ENCODE peak calls at places on chromosomes 11 and 22, in four cellular contexts. E is GM13977; F is activated CD8-positive, alpha-beta memory T cell treated with anti-CD3 and anti-CD28 coated beads for 4 hours; V is prostate gland. S is an unnamed sample.

GRCh38 chr11:132853886-132854285 is 678.4 kb downstream of the OPCML start:
- DNase-seq in E (no peak), F (no peak), V (no peak), S (no peak)

GRCh38 chr11:94740975-94741707 is 27.0 kb upstream of the AMOTL1 start:
- DNase-seq in E (peak; percentile 64), F (no peak), V (peak; percentile 42), S (peak; percentile 31)

GRCh38 chr11:59216654-59217640 is 4.2 kb upstream of the MPEG1 start:
- DNase-seq in E (peak; percentile 56), F (no peak), V (no peak), S (peak; percentile 88)

GRCh38 chr11:61555051-61555969 is 25.6 kb downstream of the SYT7 start:
- DNase-seq in E (no peak), F (no peak), V (peak; percentile 85), S (no peak)

GRCh38 chr11:96173906-96174305 is 169.1 kb downstream of the MAML2 start:
- DNase-seq in E (no peak), F (no peak), V (no peak), S (no peak)

GRCh38 chr11:1817511-1817910 is 17.3 kb upstream of the SYT8 start:
- DNase-seq in E (no peak), F (no peak), V (no peak), S (no peak)

GRCh38 chr22:24823787-24824186 is 17.8 kb downstream of the SGSM1 start:
- DNase-seq in E (no peak), F (no peak), V (no peak), S (no peak)

GRCh38 chr11:3958301-3958700 is 102.8 kb downstream of the STIM1 start:
- DNase-seq in E (no peak), F (no peak), V (no peak), S (no peak)

GRCh38 chr11:74720596-74721478 is 10.4 kb downstream of the CHRDL2 start:
- DNase-seq in E (no peak), F (no peak), V (no peak), S (no peak)

GRCh38 chr11:12129227-12129626 is 18.8 kb downstream of the MICAL2 start:
- DNase-seq in E (no peak), F (no peak), V (no peak), S (no peak)

GRCh38 chr22:47056776-47057470 is 294.5 kb downstream of the TBC1D22A start:
- DNase-seq in E (no peak), F (no peak), V (no peak), S (no peak)

GRCh38 chr22:20547029-20547428 is 39.6 kb downstream of the MED15 start:
- DNase-seq in E (no peak), F (no peak), V (no peak), S (no peak)

GRCh38 chr11:64711944-64712306 is 11.1 kb downstream of the NRXN2 start:
- DNase-seq in E (no peak), F (no peak), V (no peak), S (no peak)

GRCh38 chr11:118615282-118615979 is 8.0 kb downstream of the PHLDB1 start:
- DNase-seq in E (no peak), F (no peak), V (no peak), S (no peak)

GRCh38 chr11:120142072-120142423 is 4.1 kb upstream of the TRIM29 start:
- DNase-seq in E (peak; percentile 2), F (no peak), V (no peak), S (no peak)

GRCh38 chr11:36622431-36623136 is 24.5 kb upstream of the RAG2 start:
- DNase-seq in E (peak; percentile 13), F (no peak), V (no peak), S (peak; percentile 55)

GRCh38 chr11:57318178-57318577 is 6.6 kb downstream of the TNKS1BP1 start:
- DNase-seq in E (no peak), F (no peak), V (no peak), S (no peak)

GRCh38 chr11:66172146-66172545 is 96.3 kb upstream of the RAB1B start:
- DNase-seq in E (no peak), F (no peak), V (no peak), S (no peak)

GRCh38 chr11:115425816-115426215 is 78.4 kb downstream of the CADM1 start:
- DNase-seq in E (no peak), F (no peak), V (no peak), S (no peak)

GRCh38 chr11:36035454-36035853 is 91.6 kb downstream of the LDLRAD3 start:
- DNase-seq in E (no peak), F (no peak), V (peak; percentile 58), S (no peak)

GRCh38 chr22:50025993-50026392 is 13.4 kb upstream of the IL17REL start:
- DNase-seq in E (no peak), F (no peak), V (no peak), S (no peak)

GRCh38 chr11:71999360-71999759 is 651 bp downstream of the IL18BP start:
- DNase-seq in E (no peak), F (no peak), V (no peak), S (no peak)

GRCh38 chr11:67646535-67647336 is 3.8 kb downstream of the ACY3 start:
- DNase-seq in E (no peak), F (no peak), V (no peak), S (peak; percentile 84)

GRCh38 chr11:119673389-119674336 is 55.3 kb downstream of the NECTIN1 start:
- DNase-seq in E (peak; percentile 86), F (no peak), V (no peak), S (peak; percentile 95)

GRCh38 chr11:44192015-44192380 is 96.5 kb downstream of the EXT2 start:
- DNase-seq in E (no peak), F (no peak), V (no peak), S (no peak)

GRCh38 chr11:70503878-70504240 is 105.5 kb downstream of the CTTN start:
- DNase-seq in E (no peak), F (no peak), V (no peak), S (no peak)

GRCh38 chr11:73249858-73250773 is 22.0 kb upstream of the P2RY6 start:
- DNase-seq in E (no peak), F (no peak), V (no peak), S (peak; percentile 57)

GRCh38 chr11:128476031-128476430 is 111.3 kb downstream of the ETS1 start:
- DNase-seq in E (no peak), F (no peak), V (no peak), S (no peak)

GRCh38 chr22:40432167-40432566 is 61.8 kb downstream of the SGSM3 start:
- DNase-seq in E (no peak), F (no peak), V (no peak), S (no peak)

GRCh38 chr11:59188954-59189353 is 17.0 kb downstream of the DTX4 start:
- DNase-seq in E (no peak), F (no peak), V (no peak), S (no peak)

GRCh38 chr22:31730344-31730711 is 19.6 kb downstream of the PRR14L start:
- DNase-seq in E (no peak), F (no peak), V (no peak), S (no peak)

GRCh38 chr11:121711900-121712424 is 259.2 kb upstream of the SORL1-AS1 start:
- DNase-seq in E (no peak), F (no peak), V (no peak), S (no peak)

GRCh38 chr22:46150615-46151423 is 493 bp downstream of the PPARA start:
- DNase-seq in E (peak; percentile 85), F (peak; percentile 14), V (peak; percentile 23), S (peak; percentile 50)

GRCh38 chr22:46320716-46321386 is 14.7 kb upstream of the TRMU start:
- DNase-seq in E (no peak), F (no peak), V (no peak), S (no peak)

GRCh38 chr11:7098235-7098832 is 9.5 kb downstream of the RBMXL2 start:
- DNase-seq in E (peak; percentile 54), F (no peak), V (no peak), S (peak; percentile 71)

GRCh38 chr11:70914496-70914895 is 337.9 kb downstream of the SHANK2 start:
- DNase-seq in E (no peak), F (no peak), V (no peak), S (no peak)